ENCODE peak calls at places on chromosomes 1 and 21, in five cellular contexts. V is CD4-positive, alpha-beta T cell; X is CD4-positive, CD25-positive, alpha-beta regulatory T cell; K is PC-9; B is NT2/D1. Z is an unnamed sample.

GRCh38 chr1:40392206-40392605 is 18.7 kb downstream of the SMAP2 start:
- DNase-seq in V (no peak), X (no peak), B (peak; percentile 57), K (no peak), Z (no peak)

GRCh38 chr1:32771561-32772280 is 45.4 kb downstream of the YARS1 start:
- DNase-seq in K (peak; percentile 29), X (no peak), V (no peak), B (no peak), Z (no peak)

GRCh38 chr1:65471213-65471833 is 50.9 kb downstream of the LEPR start:
- DNase-seq in V (no peak), X (no peak), B (no peak), K (no peak), Z (no peak)

GRCh38 chr1:75125161-75125681 is 9.0 kb upstream of the LHX8 start:
- DNase-seq in B (no peak), X (no peak), V (no peak), K (no peak), Z (no peak)

GRCh38 chr1:221788466-221788865 is 46.6 kb upstream of the DUSP10 start:
- DNase-seq in X (no peak), B (no peak), V (no peak), K (no peak), Z (no peak)

GRCh38 chr1:154556422-154556821 is 2.0 kb downstream of the UBE2Q1 start:
- DNase-seq in X (no peak), V (no peak), B (no peak), K (no peak), Z (no peak)

GRCh38 chr1:7988576-7988975 is 27.1 kb downstream of the PARK7 start:
- DNase-seq in V (no peak), X (no peak), B (no peak), K (peak; percentile 79), Z (no peak)

GRCh38 chr1:29708818-29709710 is 472.7 kb downstream of the PTPRU start:
- DNase-seq in B (no peak), V (no peak), K (peak; percentile 68), X (no peak), Z (no peak)

GRCh38 chr1:186054013-186054412 is 319.8 kb downstream of the HMCN1 start:
- DNase-seq in X (no peak), B (no peak), V (no peak), K (no peak), Z (no peak)

GRCh38 chr1:224198572-224198971 is 15.5 kb downstream of the DEGS1 start:
- DNase-seq in K (no peak), V (no peak), X (no peak), B (no peak), Z (no peak)

GRCh38 chr21:41768371-41769042 is 1.7 kb upstream of the RIPK4 start:
- DNase-seq in X (no peak), B (no peak), V (peak; percentile 10), K (peak; percentile 80), Z (peak; percentile 37)

GRCh38 chr1:20848162-20848561 is 61.1 kb upstream of the HP1BP3 start:
- DNase-seq in V (no peak), X (no peak), B (no peak), K (peak; percentile 69), Z (no peak)

GRCh38 chr1:67755619-67756018 is 70.6 kb downstream of the GADD45A start:
- DNase-seq in X (no peak), B (no peak), K (peak; percentile 9), V (no peak), Z (no peak)

GRCh38 chr1:29209173-29209572 is 21.6 kb downstream of the MECR start:
- DNase-seq in K (no peak), B (no peak), V (no peak), X (no peak), Z (no peak)

GRCh38 chr1:180594723-180595122 is 36.0 kb downstream of the OVAAL start:
- DNase-seq in V (no peak), B (no peak), X (no peak), K (peak; percentile 63), Z (no peak)

GRCh38 chr1:178643871-178644270 is 81.2 kb upstream of the RALGPS2 start:
- DNase-seq in B (no peak), K (no peak), V (no peak), X (no peak), Z (no peak)

GRCh38 chr1:113409363-113409762 is 19.0 kb downstream of the MAGI3 start:
- DNase-seq in V (no peak), K (peak; percentile 49), B (no peak), X (no peak), Z (no peak)

GRCh38 chr1:230292739-230293720 is 133.1 kb downstream of the PGBD5 start:
- DNase-seq in K (no peak), B (no peak), V (no peak), X (no peak), Z (no peak)

GRCh38 chr1:86084998-86085397 is 71.6 kb downstream of the COL24A1 start:
- DNase-seq in X (no peak), B (no peak), K (no peak), V (no peak), Z (no peak)

GRCh38 chr1:194013561-194013960 is 827.1 kb upstream of the B3GALT2 start:
- DNase-seq in X (no peak), B (no peak), V (no peak), K (no peak), Z (no peak)

Z was measured in Jurkat, Clone E6-1.